ENCODE peak calls at places on chromosomes 11 and 22, in nine cellular contexts. One of them, this sample, is unnamed.
A peak's percentile ranks its signal among the peaks of the same experiment; 100 is the strongest.

GRCh38 chr22:41931701-41932269 is 5.2 kb upstream of the TNFRSF13C start:
- DNase-seq in effector memory CD4-positive, alpha-beta T cell: no peak
- DNase-seq in thyroid gland: no peak
- DNase-seq in aorta: no peak
- DNase-seq in endothelial cell of umbilical vein: no peak
- DNase-seq in psoas muscle: no peak
- DNase-seq in lower lobe of right lung: no peak
- DNase-seq in cardiac muscle cell: no peak
- DNase-seq in stomach: no peak
- DNase-seq in this sample: no peak

GRCh38 chr11:10310301-10310841 is 5.5 kb downstream of the ADM start:
- DNase-seq in effector memory CD4-positive, alpha-beta T cell: no peak
- DNase-seq in thyroid gland: no peak
- DNase-seq in aorta: no peak
- DNase-seq in endothelial cell of umbilical vein: peak; percentile 5
- DNase-seq in psoas muscle: no peak
- DNase-seq in lower lobe of right lung: no peak
- DNase-seq in cardiac muscle cell: no peak
- DNase-seq in stomach: no peak
- DNase-seq in this sample: no peak

GRCh38 chr11:72814139-72814830 is at the start of gene ATG16L2:
- DNase-seq in effector memory CD4-positive, alpha-beta T cell: peak; percentile 77
- DNase-seq in thyroid gland: peak; percentile 84
- DNase-seq in aorta: peak; percentile 93
- DNase-seq in endothelial cell of umbilical vein: peak; percentile 91
- DNase-seq in psoas muscle: peak; percentile 88
- DNase-seq in lower lobe of right lung: peak; percentile 91
- DNase-seq in cardiac muscle cell: peak; percentile 93
- DNase-seq in stomach: peak; percentile 89
- DNase-seq in this sample: peak; percentile 88

GRCh38 chr11:1470681-1471611 is 15.6 kb downstream of the MOB2 start:
- DNase-seq in effector memory CD4-positive, alpha-beta T cell: no peak
- DNase-seq in thyroid gland: no peak
- DNase-seq in aorta: peak; percentile 47
- DNase-seq in endothelial cell of umbilical vein: no peak
- DNase-seq in psoas muscle: peak; percentile 9
- DNase-seq in lower lobe of right lung: peak; percentile 45
- DNase-seq in cardiac muscle cell: no peak
- DNase-seq in stomach: no peak
- DNase-seq in this sample: no peak

GRCh38 chr11:92759571-92760214 is 209.8 kb upstream of the MTNR1B start:
- DNase-seq in effector memory CD4-positive, alpha-beta T cell: no peak
- DNase-seq in thyroid gland: peak; percentile 52
- DNase-seq in aorta: no peak
- DNase-seq in endothelial cell of umbilical vein: no peak
- DNase-seq in psoas muscle: no peak
- DNase-seq in lower lobe of right lung: no peak
- DNase-seq in cardiac muscle cell: no peak
- DNase-seq in stomach: no peak
- DNase-seq in this sample: no peak

GRCh38 chr11:62145261-62145871 is 21.6 kb downstream of the INCENP start:
- DNase-seq in effector memory CD4-positive, alpha-beta T cell: no peak
- DNase-seq in thyroid gland: no peak
- DNase-seq in aorta: peak; percentile 28
- DNase-seq in endothelial cell of umbilical vein: no peak
- DNase-seq in psoas muscle: no peak
- DNase-seq in lower lobe of right lung: peak; percentile 36
- DNase-seq in cardiac muscle cell: no peak
- DNase-seq in stomach: peak; percentile 16
- DNase-seq in this sample: no peak

GRCh38 chr11:126172596-126173038 is 38.8 kb downstream of the RPUSD4 start:
- DNase-seq in effector memory CD4-positive, alpha-beta T cell: no peak
- DNase-seq in thyroid gland: no peak
- DNase-seq in aorta: no peak
- DNase-seq in endothelial cell of umbilical vein: no peak
- DNase-seq in psoas muscle: no peak
- DNase-seq in lower lobe of right lung: peak; percentile 18
- DNase-seq in cardiac muscle cell: no peak
- DNase-seq in stomach: no peak
- DNase-seq in this sample: no peak

GRCh38 chr11:13143486-13144297 is 133.9 kb upstream of the BMAL1 start:
- DNase-seq in effector memory CD4-positive, alpha-beta T cell: no peak
- DNase-seq in thyroid gland: no peak
- DNase-seq in aorta: no peak
- DNase-seq in endothelial cell of umbilical vein: peak; percentile 37
- DNase-seq in psoas muscle: no peak
- DNase-seq in lower lobe of right lung: no peak
- DNase-seq in cardiac muscle cell: no peak
- DNase-seq in stomach: peak; percentile 43
- DNase-seq in this sample: no peak

GRCh38 chr11:66586136-66586535 is 6.7 kb downstream of the CCDC87 start:
- DNase-seq in effector memory CD4-positive, alpha-beta T cell: no peak
- DNase-seq in thyroid gland: no peak
- DNase-seq in aorta: no peak
- DNase-seq in endothelial cell of umbilical vein: no peak
- DNase-seq in psoas muscle: no peak
- DNase-seq in lower lobe of right lung: no peak
- DNase-seq in cardiac muscle cell: no peak
- DNase-seq in stomach: no peak
- DNase-seq in this sample: no peak

GRCh38 chr11:32893947-32894827 is 1.6 kb downstream of the QSER1 start:
- DNase-seq in effector memory CD4-positive, alpha-beta T cell: no peak
- DNase-seq in thyroid gland: peak; percentile 32
- DNase-seq in aorta: no peak
- DNase-seq in endothelial cell of umbilical vein: peak; percentile 71
- DNase-seq in psoas muscle: no peak
- DNase-seq in lower lobe of right lung: no peak
- DNase-seq in cardiac muscle cell: peak; percentile 75
- DNase-seq in stomach: no peak
- DNase-seq in this sample: peak; percentile 6

GRCh38 chr11:122676638-122677037 is 21.1 kb downstream of the UBASH3B start:
- DNase-seq in effector memory CD4-positive, alpha-beta T cell: no peak
- DNase-seq in thyroid gland: no peak
- DNase-seq in aorta: no peak
- DNase-seq in endothelial cell of umbilical vein: no peak
- DNase-seq in psoas muscle: no peak
- DNase-seq in lower lobe of right lung: no peak
- DNase-seq in cardiac muscle cell: no peak
- DNase-seq in stomach: no peak
- DNase-seq in this sample: no peak

GRCh38 chr11:46363031-46363407 is 15.8 kb downstream of the DGKZ start:
- DNase-seq in effector memory CD4-positive, alpha-beta T cell: no peak
- DNase-seq in thyroid gland: no peak
- DNase-seq in aorta: peak; percentile 88
- DNase-seq in endothelial cell of umbilical vein: peak; percentile 77
- DNase-seq in psoas muscle: peak; percentile 76
- DNase-seq in lower lobe of right lung: peak; percentile 85
- DNase-seq in cardiac muscle cell: no peak
- DNase-seq in stomach: peak; percentile 46
- DNase-seq in this sample: no peak

GRCh38 chr11:15222777-15223176 is 108.1 kb downstream of the INSC start:
- DNase-seq in effector memory CD4-positive, alpha-beta T cell: no peak
- DNase-seq in thyroid gland: no peak
- DNase-seq in aorta: no peak
- DNase-seq in endothelial cell of umbilical vein: no peak
- DNase-seq in psoas muscle: no peak
- DNase-seq in lower lobe of right lung: no peak
- DNase-seq in cardiac muscle cell: no peak
- DNase-seq in stomach: no peak
- DNase-seq in this sample: no peak

GRCh38 chr22:17159504-17159951 is 451 bp upstream of the HDHD5 start:
- DNase-seq in effector memory CD4-positive, alpha-beta T cell: no peak
- DNase-seq in thyroid gland: peak; percentile 49
- DNase-seq in aorta: peak; percentile 58
- DNase-seq in endothelial cell of umbilical vein: no peak
- DNase-seq in psoas muscle: peak; percentile 57
- DNase-seq in lower lobe of right lung: no peak
- DNase-seq in cardiac muscle cell: no peak
- DNase-seq in stomach: peak; percentile 62
- DNase-seq in this sample: no peak

GRCh38 chr11:20158597-20159257 is 1.5 kb downstream of the DBX1 start:
- DNase-seq in effector memory CD4-positive, alpha-beta T cell: no peak
- DNase-seq in thyroid gland: peak; percentile 76
- DNase-seq in aorta: peak; percentile 69
- DNase-seq in endothelial cell of umbilical vein: peak; percentile 60
- DNase-seq in psoas muscle: peak; percentile 44
- DNase-seq in lower lobe of right lung: peak; percentile 53
- DNase-seq in cardiac muscle cell: peak; percentile 92
- DNase-seq in stomach: peak; percentile 41
- DNase-seq in this sample: no peak

GRCh38 chr11:76903325-76903724 is 42.6 kb downstream of the ACER3 start:
- DNase-seq in effector memory CD4-positive, alpha-beta T cell: no peak
- DNase-seq in thyroid gland: peak; percentile 24
- DNase-seq in aorta: no peak
- DNase-seq in endothelial cell of umbilical vein: no peak
- DNase-seq in psoas muscle: no peak
- DNase-seq in lower lobe of right lung: no peak
- DNase-seq in cardiac muscle cell: no peak
- DNase-seq in stomach: no peak
- DNase-seq in this sample: no peak

GRCh38 chr22:29315286-29316195 is at the start of gene RASL10A:
- DNase-seq in effector memory CD4-positive, alpha-beta T cell: no peak
- DNase-seq in thyroid gland: no peak
- DNase-seq in aorta: peak; percentile 42
- DNase-seq in endothelial cell of umbilical vein: no peak
- DNase-seq in psoas muscle: no peak
- DNase-seq in lower lobe of right lung: peak; percentile 45
- DNase-seq in cardiac muscle cell: peak; percentile 58
- DNase-seq in stomach: no peak
- DNase-seq in this sample: no peak

GRCh38 chr11:501001-501682 is 5.9 kb downstream of the RNH1 start:
- DNase-seq in effector memory CD4-positive, alpha-beta T cell: no peak
- DNase-seq in thyroid gland: no peak
- DNase-seq in aorta: peak; percentile 28
- DNase-seq in endothelial cell of umbilical vein: no peak
- DNase-seq in psoas muscle: no peak
- DNase-seq in lower lobe of right lung: no peak
- DNase-seq in cardiac muscle cell: no peak
- DNase-seq in stomach: no peak
- DNase-seq in this sample: no peak

GRCh38 chr11:96242191-96242845 is 100.7 kb downstream of the MAML2 start:
- DNase-seq in effector memory CD4-positive, alpha-beta T cell: no peak
- DNase-seq in thyroid gland: no peak
- DNase-seq in aorta: no peak
- DNase-seq in endothelial cell of umbilical vein: no peak
- DNase-seq in psoas muscle: no peak
- DNase-seq in lower lobe of right lung: no peak
- DNase-seq in cardiac muscle cell: no peak
- DNase-seq in stomach: no peak
- DNase-seq in this sample: no peak
- H3K27ac ChIP-seq in effector memory CD4-positive, alpha-beta T cell: peak overlapping the region; percentile 69
- H3K27ac ChIP-seq in thyroid gland: no peak overlapping the region
- H3K27ac ChIP-seq in aorta: no peak overlapping the region
- H3K27ac ChIP-seq in endothelial cell of umbilical vein: no peak overlapping the region
- H3K27ac ChIP-seq in psoas muscle: peak overlapping the region; percentile 44
- H3K27ac ChIP-seq in lower lobe of right lung: peak overlapping the region; percentile 86
- H3K27ac ChIP-seq in cardiac muscle cell: peak overlapping the region; percentile 96
- H3K27ac ChIP-seq in stomach: peak overlapping the region; percentile 96
- H3K27ac ChIP-seq in this sample: no peak overlapping the region

GRCh38 chr11:2525166-2525861 is 80.5 kb downstream of the KCNQ1 start:
- DNase-seq in effector memory CD4-positive, alpha-beta T cell: no peak
- DNase-seq in thyroid gland: peak; percentile 89
- DNase-seq in aorta: peak; percentile 45
- DNase-seq in endothelial cell of umbilical vein: no peak
- DNase-seq in psoas muscle: peak; percentile 10
- DNase-seq in lower lobe of right lung: peak; percentile 41
- DNase-seq in cardiac muscle cell: no peak
- DNase-seq in stomach: peak; percentile 61
- DNase-seq in this sample: no peak
- H3K9me3 ChIP-seq in effector memory CD4-positive, alpha-beta T cell: no peaks in the 10 kb centered on the region
- H3K9me3 ChIP-seq in thyroid gland: no peaks in the 10 kb centered on the region
- H3K9me3 ChIP-seq in aorta: no peaks in the 10 kb centered on the region
- H3K9me3 ChIP-seq in endothelial cell of umbilical vein: no peaks in the 10 kb centered on the region
- H3K9me3 ChIP-seq in psoas muscle: no peaks in the 10 kb centered on the region
- H3K9me3 ChIP-seq in lower lobe of right lung: no peaks in the 10 kb centered on the region
- H3K9me3 ChIP-seq in cardiac muscle cell: no peaks in the 10 kb centered on the region
- H3K9me3 ChIP-seq in stomach: no peaks in the 10 kb centered on the region
- H3K9me3 ChIP-seq in this sample: no peaks in the 10 kb centered on the region

GRCh38 chr11:104897891-104898684 is at the start of gene CASP12:
- DNase-seq in effector memory CD4-positive, alpha-beta T cell: no peak
- DNase-seq in thyroid gland: peak; percentile 1
- DNase-seq in aorta: no peak
- DNase-seq in endothelial cell of umbilical vein: peak; percentile 97
- DNase-seq in psoas muscle: no peak
- DNase-seq in lower lobe of right lung: no peak
- DNase-seq in cardiac muscle cell: no peak
- DNase-seq in stomach: no peak
- DNase-seq in this sample: no peak

GRCh38 chr11:104891135-104891534 is 7.1 kb downstream of the CASP12 start:
- DNase-seq in effector memory CD4-positive, alpha-beta T cell: no peak
- DNase-seq in thyroid gland: no peak
- DNase-seq in aorta: no peak
- DNase-seq in endothelial cell of umbilical vein: peak; percentile 74
- DNase-seq in psoas muscle: no peak
- DNase-seq in lower lobe of right lung: no peak
- DNase-seq in cardiac muscle cell: no peak
- DNase-seq in stomach: no peak
- DNase-seq in this sample: no peak

GRCh38 chr11:104895619-104896018 is 2.6 kb downstream of the CASP12 start:
- DNase-seq in effector memory CD4-positive, alpha-beta T cell: no peak
- DNase-seq in thyroid gland: no peak
- DNase-seq in aorta: no peak
- DNase-seq in endothelial cell of umbilical vein: peak; percentile 87
- DNase-seq in psoas muscle: no peak
- DNase-seq in lower lobe of right lung: no peak
- DNase-seq in cardiac muscle cell: no peak
- DNase-seq in stomach: no peak
- DNase-seq in this sample: no peak

GRCh38 chr11:104892723-104893511 is 5.3 kb downstream of the CASP12 start:
- DNase-seq in effector memory CD4-positive, alpha-beta T cell: no peak
- DNase-seq in thyroid gland: no peak
- DNase-seq in aorta: no peak
- DNase-seq in endothelial cell of umbilical vein: peak; percentile 83
- DNase-seq in psoas muscle: no peak
- DNase-seq in lower lobe of right lung: no peak
- DNase-seq in cardiac muscle cell: no peak
- DNase-seq in stomach: no peak
- DNase-seq in this sample: no peak

DNA sequence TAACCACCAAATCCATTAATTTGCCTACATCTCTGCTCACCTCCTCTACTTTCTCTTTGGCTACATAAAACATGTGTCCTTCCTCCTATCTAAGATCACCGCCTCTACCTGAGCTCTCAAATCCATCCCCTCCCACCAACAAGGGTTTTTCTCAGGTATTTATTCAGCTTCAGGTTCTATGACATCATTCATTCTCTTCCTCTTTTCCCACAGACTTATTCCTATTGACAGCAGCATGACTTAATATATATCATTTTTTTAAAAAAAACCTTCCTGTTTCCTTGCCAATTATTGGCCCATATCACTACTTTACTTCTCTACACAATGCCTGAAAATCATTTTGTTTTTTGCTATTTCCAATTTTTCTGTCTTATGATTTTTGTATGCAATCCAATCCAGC is 4.4 kb downstream of the CASP12 start:
- DNase-seq in effector memory CD4-positive, alpha-beta T cell: no peak
- DNase-seq in thyroid gland: no peak
- DNase-seq in aorta: no peak
- DNase-seq in endothelial cell of umbilical vein: peak; percentile 69
- DNase-seq in psoas muscle: no peak
- DNase-seq in lower lobe of right lung: no peak
- DNase-seq in cardiac muscle cell: no peak
- DNase-seq in stomach: no peak
- DNase-seq in this sample: no peak
- H3K27ac ChIP-seq in effector memory CD4-positive, alpha-beta T cell: no peak overlapping the region
- H3K27ac ChIP-seq in thyroid gland: no peak overlapping the region
- H3K27ac ChIP-seq in aorta: no peak overlapping the region
- H3K27ac ChIP-seq in endothelial cell of umbilical vein: peak overlapping the region; percentile 61
- H3K27ac ChIP-seq in psoas muscle: no peak overlapping the region
- H3K27ac ChIP-seq in lower lobe of right lung: no peak overlapping the region
- H3K27ac ChIP-seq in cardiac muscle cell: no peak overlapping the region
- H3K27ac ChIP-seq in stomach: no peak overlapping the region
- H3K27ac ChIP-seq in this sample: no peak overlapping the region

GRCh38 chr11:114622858-114623257 is 27.3 kb upstream of the NXPE4 start:
- DNase-seq in effector memory CD4-positive, alpha-beta T cell: no peak
- DNase-seq in thyroid gland: no peak
- DNase-seq in aorta: no peak
- DNase-seq in endothelial cell of umbilical vein: no peak
- DNase-seq in psoas muscle: no peak
- DNase-seq in lower lobe of right lung: no peak
- DNase-seq in cardiac muscle cell: no peak
- DNase-seq in stomach: no peak
- DNase-seq in this sample: no peak
- H3K9me3 ChIP-seq in effector memory CD4-positive, alpha-beta T cell: no peaks in the 10 kb centered on the region
- H3K9me3 ChIP-seq in thyroid gland: no peaks in the 10 kb centered on the region
- H3K9me3 ChIP-seq in aorta: peaks cover 2% of the 10 kb centered on the region
- H3K9me3 ChIP-seq in endothelial cell of umbilical vein: peaks cover 2% of the 10 kb centered on the region
- H3K9me3 ChIP-seq in psoas muscle: peaks cover 7% of the 10 kb centered on the region
- H3K9me3 ChIP-seq in lower lobe of right lung: no peaks in the 10 kb centered on the region
- H3K9me3 ChIP-seq in cardiac muscle cell: peaks cover 7% of the 10 kb centered on the region
- H3K9me3 ChIP-seq in stomach: peaks cover 3% of the 10 kb centered on the region
- H3K9me3 ChIP-seq in this sample: peaks cover 8% of the 10 kb centered on the region

This sample was measured in CD4-positive, alpha-beta memory T cell.